ENCODE peak calls at places on chromosome 22, in nine cellular contexts. B is stimulated activated naive CD8-positive, alpha-beta T cell treated with anti-CD3 and anti-CD28 coated beads, Interleukin-15, amount 100 ng/mL, for 72 hours; G is GM19239; P is T-helper 9 cell; W is body of pancreas; C is Peyer's patch; J is NCI-H524; I is nephron progenitor cell; E is Panc1. O is an unnamed sample.

GRCh38 chr22:36386900-36387663 is 685 bp downstream of the MYH9 start:
- DNase-seq in C (peak), P (no peak), G (no peak), B (no peak), W (peak), J (no peak), E (no peak), I (peak), O (no peak)

GRCh38 chr22:46592390-46592872 is 27.8 kb upstream of the GRAMD4 start:
- DNase-seq in P (no peak), C (peak), W (no peak), J (no peak), G (peak), B (peak), E (no peak), I (no peak), O (no peak)

GRCh38 chr22:46367707-46368191 is 32.2 kb downstream of the TRMU start:
- DNase-seq in W (peak), G (peak), C (peak), J (peak), B (peak), P (peak), I (peak), E (peak), O (peak)

GRCh38 chr22:17477401-17477833 is 85.9 kb upstream of the SLC25A18 start:
- DNase-seq in J (no peak), W (no peak), B (no peak), G (no peak), E (no peak), C (no peak), P (no peak), I (no peak), O (no peak)

GRCh38 chr22:37940698-37941376 is 12.6 kb downstream of the C22orf23 start:
- DNase-seq in E (no peak), B (no peak), I (no peak), J (no peak), P (no peak), W (no peak), C (no peak), G (no peak), O (no peak)

GRCh38 chr22:24486501-24486921 is 8.6 kb upstream of the UPB1 start:
- DNase-seq in J (no peak), C (no peak), W (no peak), I (no peak), P (no peak), G (no peak), E (no peak), B (no peak), O (peak)

GRCh38 chr22:26450453-26451185 is 21.6 kb downstream of the ASPHD2 start:
- DNase-seq in G (no peak), I (no peak), B (no peak), C (no peak), E (no peak), J (peak), P (no peak), W (no peak), O (no peak)

GRCh38 chr22:30998329-30998728 is 29.3 kb downstream of the TUG1 start:
- DNase-seq in B (no peak), G (no peak), W (no peak), I (no peak), C (no peak), J (peak), P (no peak), E (no peak), O (no peak)

GRCh38 chr22:37219534-37219933 is 7.3 kb upstream of the SSTR3 start:
- DNase-seq in I (no peak), W (no peak), B (no peak), J (no peak), P (no peak), G (no peak), E (no peak), C (no peak), O (no peak)

GRCh38 chr22:31451709-31452571 is 37.7 kb downstream of the EIF4ENIF1 start:
- DNase-seq in I (no peak), G (peak), P (no peak), B (no peak), C (no peak), W (no peak), E (peak), J (peak), O (peak)

GRCh38 chr22:31952459-31952858 is 8.1 kb downstream of the YWHAH start:
- DNase-seq in J (no peak), P (no peak), E (peak), G (no peak), B (no peak), W (no peak), I (no peak), C (no peak), O (peak)

GRCh38 chr22:31917227-31917921 is 27.0 kb upstream of the YWHAH start:
- DNase-seq in C (peak), W (no peak), E (no peak), J (no peak), B (no peak), I (no peak), G (peak), P (no peak), O (no peak)

GRCh38 chr22:41857160-41857859 is 24.4 kb downstream of the SREBF2 start:
- DNase-seq in J (peak), C (peak), W (peak), B (peak), P (peak), G (no peak), I (peak), E (peak), O (peak)

GRCh38 chr22:49632199-49633009 is 195.3 kb downstream of the BRD1 start:
- DNase-seq in J (peak), G (peak), E (no peak), P (no peak), I (peak), C (no peak), B (no peak), W (peak), O (peak)

GRCh38 chr22:17158176-17158567 is 905 bp downstream of the HDHD5 start:
- DNase-seq in B (no peak), E (no peak), G (no peak), I (no peak), J (no peak), W (no peak), P (no peak), C (no peak), O (no peak)

GRCh38 chr22:45336971-45337431 is 27.3 kb downstream of the FAM118A start:
- DNase-seq in W (peak), G (no peak), B (no peak), J (no peak), P (no peak), C (peak), E (no peak), I (no peak), O (no peak)

GRCh38 chr22:46998346-46998745 is 235.9 kb downstream of the TBC1D22A start:
- DNase-seq in E (no peak), J (no peak), B (no peak), G (no peak), C (no peak), I (no peak), P (no peak), W (no peak), O (no peak)

GRCh38 chr22:29003975-29004646 is 57.5 kb downstream of the C22orf31 start:
- DNase-seq in E (no peak), J (peak), I (peak), G (no peak), C (no peak), P (no peak), B (no peak), W (peak), O (no peak)

GRCh38 chr22:31637938-31638618 is 23.9 kb downstream of the PISD start:
- DNase-seq in P (no peak), I (no peak), J (no peak), E (no peak), C (peak), G (no peak), B (no peak), W (no peak), O (peak)

GRCh38 chr22:39360674-39361413 is 11.1 kb downstream of the SYNGR1 start:
- DNase-seq in B (no peak), W (peak), J (peak), P (no peak), G (no peak), C (no peak), I (no peak), E (no peak), O (no peak)

GRCh38 chr22:32823024-32823730 is 21.7 kb downstream of the TIMP3 start:
- DNase-seq in B (no peak), C (no peak), J (peak), I (peak), P (no peak), E (no peak), W (peak), G (no peak), O (peak)

GRCh38 chr22:24725736-24726135 is 48.8 kb downstream of the PIWIL3 start:
- DNase-seq in E (no peak), B (no peak), I (no peak), J (peak), W (no peak), G (no peak), P (no peak), C (no peak), O (no peak)

GRCh38 chr22:39472570-39473556 is 16.1 kb downstream of the MGAT3 start:
- DNase-seq in W (no peak), G (peak), C (peak), B (no peak), P (no peak), E (no peak), J (no peak), I (no peak), O (no peak)

GRCh38 chr22:46457502-46458488 is 79.6 kb downstream of the CELSR1 start:
- DNase-seq in I (peak), E (no peak), G (no peak), J (no peak), W (no peak), P (no peak), C (no peak), B (no peak), O (peak)

GRCh38 chr22:44622147-44622427 is 79.9 kb upstream of the PRR5 start:
- DNase-seq in J (peak), B (no peak), C (no peak), P (peak), W (no peak), E (no peak), I (no peak), G (no peak), O (no peak)

GRCh38 chr22:38927033-38927789 is 30.2 kb upstream of the APOBEC3A start:
- DNase-seq in P (peak), E (peak), W (peak), J (peak), G (peak), B (peak), I (peak), C (peak), O (peak)

GRCh38 chr22:41380993-41381328 is 781 bp upstream of the TEF start:
- DNase-seq in B (no peak), J (no peak), C (peak), W (peak), G (no peak), I (no peak), E (no peak), P (no peak), O (peak)

GRCh38 chr22:37485006-37485713 is 1.0 kb downstream of the MFNG start:
- DNase-seq in I (no peak), C (peak), G (peak), B (peak), P (peak), J (no peak), E (no peak), W (no peak), O (no peak)

GRCh38 chr22:31093090-31093850 is 12.2 kb downstream of the SMTN start:
- DNase-seq in P (no peak), J (no peak), E (no peak), G (peak), C (no peak), B (no peak), W (no peak), I (no peak), O (no peak)

GRCh38 chr22:38144025-38144405 is 33.5 kb upstream of the BAIAP2L2 start:
- DNase-seq in B (no peak), G (no peak), P (no peak), J (peak), I (no peak), C (no peak), W (no peak), E (no peak), O (no peak)

GRCh38 chr22:21984793-21985192 is 2.2 kb upstream of the TOP3B start:
- DNase-seq in J (no peak), C (no peak), E (no peak), W (no peak), B (no peak), G (no peak), I (peak), P (no peak), O (peak)

GRCh38 chr22:24816841-24817240 is 10.8 kb downstream of the SGSM1 start:
- DNase-seq in J (no peak), P (no peak), W (no peak), I (no peak), C (no peak), G (no peak), E (no peak), B (no peak), O (no peak)

GRCh38 chr22:45968003-45968650 is 8.8 kb downstream of the WNT7B start:
- DNase-seq in B (no peak), P (no peak), C (no peak), I (no peak), W (no peak), J (no peak), G (no peak), E (no peak), O (peak)

GRCh38 chr22:49008682-49009235 is 818.9 kb downstream of the BRD1 start:
- DNase-seq in I (no peak), E (no peak), B (no peak), J (no peak), C (no peak), W (peak), G (no peak), P (no peak), O (no peak)

O was measured in mesenchymal stem cell.